ENCODE peak calls at places on chromosome 2, in nine cellular contexts. E is IMR-90, Q is uterus, N is astrocyte, M is neural crest cell, T is omental fat pad, A is upper lobe of left lung, F is HFF-Myc, J is cardiac muscle cell. G is an unnamed sample.
A peak's percentile ranks its signal among the peaks of the same experiment; 100 is the strongest.

GRCh38 chr2:74439373-74440004 is 2.2 kb downstream of the RTKN start:
- DNase-seq in N (no peak), Q (no peak), T (no peak), J (no peak), M (no peak), E (no peak), F (no peak), A (no peak), G (no peak)

GRCh38 chr2:100783986-100784385 is 36.0 kb upstream of the NPAS2 start:
- DNase-seq in E (no peak), N (peak; percentile 17), A (no peak), Q (no peak), J (peak; percentile 16), F (no peak), T (no peak), M (no peak), G (no peak)

GRCh38 chr2:73085691-73086090 is 14.2 kb upstream of the SFXN5 start:
- DNase-seq in A (peak; percentile 86), M (peak; percentile 81), T (peak; percentile 90), Q (peak; percentile 81), F (no peak), N (no peak), J (peak; percentile 75), E (peak; percentile 63), G (peak; percentile 94)

GRCh38 chr2:191622374-191623320 is 55.3 kb upstream of the NABP1 start:
- DNase-seq in A (no peak), F (no peak), J (no peak), Q (no peak), T (no peak), M (no peak), N (no peak), E (no peak), G (no peak)

GRCh38 chr2:187302619-187303018 is 145.4 kb downstream of the CALCRL start:
- DNase-seq in F (peak; percentile 49), M (no peak), N (peak; percentile 73), E (peak; percentile 36), J (peak; percentile 70), A (no peak), Q (peak; percentile 21), T (no peak), G (no peak)

GRCh38 chr2:60818272-60818671 is 62.2 kb downstream of the PAPOLG start:
- DNase-seq in M (no peak), T (no peak), J (peak; percentile 6), E (peak; percentile 4), A (no peak), N (no peak), F (no peak), Q (no peak), G (no peak)

GRCh38 chr2:85215074-85216050 is 82.2 kb downstream of the TCF7L1 start:
- DNase-seq in M (no peak), E (peak; percentile 93), N (peak; percentile 92), Q (peak; percentile 38), T (no peak), F (peak; percentile 89), J (peak; percentile 84), A (no peak), G (no peak)

GRCh38 chr2:177207101-177207500 is 5.5 kb upstream of the HNRNPA3 start:
- DNase-seq in E (no peak), A (no peak), T (no peak), M (no peak), Q (no peak), F (no peak), N (no peak), J (no peak), G (no peak)

GRCh38 chr2:233714164-233714563 is 1.5 kb downstream of the UGT1A5 start:
- DNase-seq in N (no peak), Q (no peak), E (no peak), M (no peak), J (no peak), F (no peak), A (no peak), T (no peak), G (no peak)

GRCh38 chr2:43495727-43496126 is 100.1 kb downstream of the THADA start:
- DNase-seq in J (peak; percentile 71), A (no peak), Q (no peak), N (peak; percentile 76), T (no peak), M (no peak), F (no peak), E (peak; percentile 54), G (no peak)

GRCh38 chr2:202337133-202337532 is 39.0 kb upstream of the BMPR2 start:
- DNase-seq in Q (no peak), J (no peak), A (no peak), T (no peak), N (no peak), M (no peak), F (no peak), E (no peak), G (no peak)

GRCh38 chr2:100142393-100142792 is at the start of gene AFF3:
- DNase-seq in E (no peak), Q (no peak), A (no peak), N (no peak), M (no peak), J (no peak), F (no peak), T (no peak), G (no peak)

GRCh38 chr2:42045956-42046748 is 1.7 kb upstream of the PKDCC start:
- DNase-seq in J (peak; percentile 33), F (no peak), A (no peak), M (no peak), E (no peak), N (no peak), T (no peak), Q (no peak), G (no peak)

GRCh38 chr2:206160124-206160806 is 570 bp downstream of the EEF1B2 start:
- DNase-seq in A (peak; percentile 62), F (no peak), T (no peak), Q (no peak), J (peak; percentile 64), E (peak; percentile 38), N (no peak), M (no peak), G (no peak)

GRCh38 chr2:99101697-99102096 is 39.8 kb upstream of the C2orf15 start:
- DNase-seq in M (no peak), A (no peak), E (peak; percentile 3), T (no peak), Q (no peak), F (no peak), N (no peak), J (peak; percentile 49), G (no peak)

GRCh38 chr2:15591692-15592463 is at the start of gene DDX1:
- DNase-seq in A (peak; percentile 87), F (peak; percentile 56), N (peak; percentile 69), E (peak; percentile 79), J (peak; percentile 92), Q (peak; percentile 65), M (peak; percentile 78), T (peak; percentile 45), G (peak; percentile 70)

GRCh38 chr2:63054812-63055509 is 4.3 kb downstream of the OTX1 start:
- DNase-seq in E (no peak), A (no peak), Q (no peak), F (no peak), M (no peak), T (no peak), N (no peak), J (no peak), G (no peak)

GRCh38 chr2:45696708-45697107 is 45.2 kb downstream of the PRKCE start:
- DNase-seq in M (no peak), A (no peak), T (no peak), E (no peak), F (no peak), N (no peak), Q (no peak), J (no peak), G (no peak)
- TF ChIP-seq CTCF in M (no peak), A (no peak), T (no peak), E (no peak), F (no peak), N (no peak), Q (no peak), J (no peak), G (no peak)

DNA sequence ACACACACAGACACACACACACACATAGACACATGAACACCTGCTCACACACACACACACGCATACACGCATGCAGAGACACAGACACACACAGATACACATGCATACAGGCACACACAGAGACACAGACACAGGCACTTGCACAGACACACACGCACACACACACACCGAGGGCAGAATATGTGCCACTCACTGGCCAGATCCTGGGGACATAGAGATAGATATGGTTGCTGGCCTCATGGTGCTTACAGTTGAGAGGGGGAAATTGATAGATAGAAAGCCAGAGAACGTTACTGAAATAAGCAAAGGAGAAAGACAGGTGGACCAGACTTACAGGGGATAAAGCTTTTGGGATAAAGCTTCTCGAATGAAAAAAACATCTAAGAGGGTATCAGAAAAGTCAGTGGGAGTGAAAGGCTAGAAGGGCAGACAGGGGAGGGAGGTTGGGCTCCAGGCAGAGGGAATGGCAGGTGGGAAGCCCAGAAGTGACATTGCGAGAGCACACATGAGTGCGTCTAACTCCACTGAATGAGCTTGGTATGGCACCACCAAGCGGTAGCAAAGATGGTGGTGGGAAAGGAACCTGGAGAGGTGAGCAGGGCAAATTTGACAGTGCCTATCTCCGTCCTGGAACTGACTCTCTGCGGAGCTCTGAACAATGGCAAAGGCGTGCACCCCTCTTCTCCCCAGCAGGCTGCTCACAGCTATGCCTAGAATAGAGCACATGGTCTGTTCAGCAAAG is 390.1 kb upstream of the TRIB2 start:
- DNase-seq in E (no peak), A (no peak), J (no peak), N (no peak), Q (no peak), T (no peak), M (no peak), F (no peak), G (no peak)
- TF ChIP-seq CTCF in E (no peak), A (no peak), J (no peak), N (no peak), Q (no peak), T (no peak), M (peak; percentile 18), F (no peak), G (no peak)

DNA sequence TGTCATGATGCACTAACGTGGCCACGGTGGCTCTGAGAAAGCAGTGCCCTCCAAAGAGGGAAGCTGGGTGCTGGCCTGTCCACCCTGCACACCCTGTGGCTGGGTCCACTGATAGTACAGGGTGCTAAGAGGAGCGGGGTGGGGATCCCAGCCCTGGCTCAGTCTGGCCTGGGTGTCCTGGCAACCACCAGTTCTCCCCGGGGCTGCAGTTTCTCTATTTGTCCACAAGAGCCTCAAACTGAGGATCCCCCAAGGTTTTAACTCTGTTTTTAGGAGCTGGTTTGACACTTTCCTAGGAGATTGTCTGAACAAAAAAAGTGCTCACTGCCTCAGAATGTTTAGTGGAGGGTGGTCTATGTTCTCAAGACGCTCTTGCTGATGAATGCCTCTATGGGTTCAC is 29.0 kb downstream of the EDAR start:
- DNase-seq in Q (no peak), F (no peak), A (no peak), N (no peak), M (no peak), T (no peak), E (no peak), J (no peak), G (no peak)
- TF ChIP-seq CTCF in Q (no peak), F (peak; percentile 12), A (no peak), N (peak; percentile 6), M (peak; percentile 33), T (no peak), E (no peak), J (peak; percentile 21), G (no peak)

DNA sequence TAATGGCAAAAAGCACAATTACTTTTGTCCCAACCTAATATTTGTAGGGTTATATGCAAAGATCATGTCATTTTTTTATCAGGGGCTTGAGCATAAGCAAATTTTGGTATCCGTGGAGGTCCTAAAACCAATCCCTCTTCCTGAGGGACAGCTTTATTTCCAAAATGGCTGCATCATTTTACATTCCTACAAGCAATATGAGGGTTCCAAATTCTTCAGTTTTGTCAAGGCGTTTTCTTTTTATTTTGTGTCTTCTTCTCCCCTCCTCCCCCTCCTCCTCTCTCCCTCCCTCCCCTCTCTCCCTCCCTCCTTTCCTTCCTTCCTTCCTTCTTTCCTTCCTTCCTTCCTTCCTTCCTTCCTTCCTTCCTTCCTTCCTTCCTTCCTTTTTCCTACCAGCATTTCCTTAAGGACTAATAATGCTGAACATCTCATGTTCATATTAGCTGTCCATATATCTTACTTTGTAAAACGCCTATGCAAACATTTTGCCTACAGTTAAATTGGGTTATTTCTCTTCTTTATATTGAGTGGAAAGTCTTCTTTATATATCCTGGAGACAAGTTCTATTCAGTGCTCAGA is 881.8 kb downstream of the DCDC2C start:
- DNase-seq in E (no peak), M (no peak), N (no peak), F (no peak), J (no peak), Q (no peak), A (no peak), T (no peak), G (no peak)
- TF ChIP-seq CTCF in E (no peak), M (no peak), N (no peak), F (no peak), J (no peak), Q (no peak), A (no peak), T (no peak), G (no peak)